ENCODE peak calls at places on chromosomes 16 and 17, in five cellular contexts. Y is astrocyte of the cerebellum; F is caudate nucleus; V is CD8-positive, alpha-beta T cell; K is activated T-helper 2 cell treated with anti-CD3 and anti-CD28 coated beads, Interferon-gamma antibody, Interleukin-2, Interleukin-4, amounts not matched to agents 10 μg/mL and 5 μg/mL and 100 μg/mL, durations not matched to agents 14 hours and 24 hours and 36 hours. B is an unnamed sample.

GRCh38 chr17:76659928-76660614 is 16.5 kb upstream of the ST6GALNAC1 start:
- DNase-seq in Y (no peak), F (no peak), V (no peak), K (no peak), B (no peak)

GRCh38 chr17:16106161-16106891 is 106.7 kb downstream of the TTC19 start:
- DNase-seq in Y (peak; percentile 73), F (no peak), V (no peak), K (no peak), B (peak; percentile 28)

GRCh38 chr17:41678907-41679739 is 9.6 kb upstream of the EIF1 start:
- DNase-seq in Y (no peak), F (no peak), V (peak; percentile 56), K (peak; percentile 79), B (no peak)

GRCh38 chr17:66353937-66354401 is 51.6 kb downstream of the PRKCA start:
- DNase-seq in Y (no peak), F (no peak), V (no peak), K (no peak), B (peak; percentile 14)

GRCh38 chr17:62950067-62950466 is 16.0 kb upstream of the TANC2 start:
- DNase-seq in Y (peak; percentile 44), F (no peak), V (no peak), K (no peak), B (peak; percentile 90)

GRCh38 chr16:89822188-89823086 is 5.8 kb upstream of the SPIRE2 start:
- DNase-seq in Y (no peak), F (no peak), V (no peak), K (no peak), B (no peak)

GRCh38 chr17:66625321-66625767 is 209.6 kb upstream of the CACNG5 start:
- DNase-seq in Y (no peak), F (no peak), V (no peak), K (no peak), B (no peak)

GRCh38 chr16:81610144-81610842 is 165.7 kb downstream of the CMIP start:
- DNase-seq in Y (no peak), F (peak; percentile 68), V (no peak), K (no peak), B (no peak)

GRCh38 chr17:13671341-13671740 is 69.6 kb upstream of the HS3ST3A1 start:
- DNase-seq in Y (peak; percentile 27), F (no peak), V (no peak), K (no peak), B (no peak)

GRCh38 chr16:87457724-87458423 is 35.0 kb downstream of the ZCCHC14 start:
- DNase-seq in Y (peak; percentile 99), F (no peak), V (no peak), K (no peak), B (peak; percentile 85)

GRCh38 chr16:2713985-2714774 is 5.8 kb downstream of the PRSS27 start:
- DNase-seq in Y (no peak), F (no peak), V (no peak), K (no peak), B (no peak)

GRCh38 chr17:45031231-45032149 is 19.9 kb downstream of the DCAKD start:
- DNase-seq in Y (no peak), F (no peak), V (no peak), K (no peak), B (no peak)

GRCh38 chr17:39064374-39064773 is 87.1 kb downstream of the PLXDC1 start:
- DNase-seq in Y (no peak), F (no peak), V (no peak), K (no peak), B (peak; percentile 13)

GRCh38 chr16:67101683-67102082 is 8.1 kb upstream of the PHAF1 start:
- DNase-seq in Y (peak; percentile 11), F (no peak), V (no peak), K (no peak), B (no peak)

GRCh38 chr16:73006021-73006420 is 41.9 kb downstream of the ZFHX3 start:
- DNase-seq in Y (no peak), F (no peak), V (no peak), K (no peak), B (no peak)

GRCh38 chr17:49556183-49556943 is 19.3 kb upstream of the NXPH3 start:
- DNase-seq in Y (peak; percentile 31), F (peak; percentile 59), V (peak; percentile 80), K (peak; percentile 76), B (peak; percentile 33)

GRCh38 chr17:78727057-78727456 is 55.0 kb downstream of the CYTH1 start:
- DNase-seq in Y (no peak), F (no peak), V (no peak), K (no peak), B (no peak)

GRCh38 chr16:13897806-13898205 is 22.1 kb upstream of the ERCC4 start:
- DNase-seq in Y (no peak), F (no peak), V (no peak), K (no peak), B (no peak)

GRCh38 chr17:62925267-62925836 is 40.7 kb upstream of the TANC2 start:
- DNase-seq in Y (no peak), F (no peak), V (no peak), K (no peak), B (no peak)

GRCh38 chr16:87006789-87007745 is 310.1 kb downstream of the C16orf95 start:
- DNase-seq in Y (no peak), F (no peak), V (no peak), K (no peak), B (no peak)

GRCh38 chr17:7586673-7587419 is 3.0 kb downstream of the SOX15 start:
- DNase-seq in Y (no peak), F (no peak), V (no peak), K (no peak), B (no peak)

GRCh38 chr16:2964416-2965223 is 545 bp downstream of the KREMEN2 start:
- DNase-seq in Y (no peak), F (no peak), V (peak; percentile 30), K (peak; percentile 64), B (no peak)

GRCh38 chr16:85146532-85146797 is 34.2 kb upstream of the CIBAR2 start:
- DNase-seq in Y (no peak), F (no peak), V (no peak), K (no peak), B (no peak)

GRCh38 chr17:44862278-44862914 is 14.7 kb downstream of the HIGD1B start:
- DNase-seq in Y (no peak), F (no peak), V (no peak), K (no peak), B (no peak)

GRCh38 chr17:81859906-81860755 is at the start of gene P4HB:
- DNase-seq in Y (no peak), F (no peak), V (no peak), K (no peak), B (no peak)

GRCh38 chr16:75148311-75149195 is at the start of gene ZFP1:
- DNase-seq in Y (peak; percentile 80), F (peak; percentile 88), V (peak; percentile 92), K (peak; percentile 90), B (peak; percentile 84)

GRCh38 chr16:51682905-51683304 is 531.8 kb upstream of the SALL1 start:
- DNase-seq in Y (no peak), F (no peak), V (no peak), K (no peak), B (no peak)

GRCh38 chr16:53775821-53776431 is 72.0 kb downstream of the FTO start:
- DNase-seq in Y (peak; percentile 79), F (no peak), V (no peak), K (no peak), B (peak; percentile 88)

GRCh38 chr17:28702752-28703150 is 8.9 kb downstream of the PROCA1 start:
- DNase-seq in Y (no peak), F (no peak), V (no peak), K (no peak), B (no peak)

GRCh38 chr16:69105501-69106361 is at the start of gene HAS3:
- DNase-seq in Y (peak; percentile 57), F (no peak), V (no peak), K (peak; percentile 30), B (peak; percentile 24)

GRCh38 chr17:10114931-10115535 is 83.4 kb downstream of the GAS7 start:
- DNase-seq in Y (peak; percentile 83), F (peak; percentile 66), V (peak; percentile 68), K (no peak), B (peak; percentile 97)

GRCh38 chr17:28010406-28010805 is 32.1 kb upstream of the NLK start:
- DNase-seq in Y (no peak), F (no peak), V (no peak), K (no peak), B (no peak)

GRCh38 chr17:49280061-49280460 is 49.5 kb upstream of the PHOSPHO1 start:
- DNase-seq in Y (no peak), F (no peak), V (no peak), K (no peak), B (no peak)

GRCh38 chr17:14745122-14745521 is 444.2 kb downstream of the HS3ST3B1 start:
- DNase-seq in Y (no peak), F (no peak), V (no peak), K (no peak), B (no peak)

GRCh38 chr16:53052519-53053501 is at the start of gene CHD9NB:
- DNase-seq in Y (no peak), F (no peak), V (no peak), K (no peak), B (peak; percentile 84)

GRCh38 chr16:3119286-3119685 is 6.9 kb downstream of the ZNF205 start:
- DNase-seq in Y (no peak), F (no peak), V (no peak), K (no peak), B (no peak)

B was measured in fibroblast of the conjunctiva.